ENCODE peak calls at places on chromosome 5, in five cellular contexts. One of them, this sample, is unnamed.

GRCh38 chr5:81393783-81394718 is at the start of gene ACOT12:
- DNase-seq in AG10803: no peak
- DNase-seq in sigmoid colon: peak
- DNase-seq in neural progenitor cell: peak
- DNase-seq in neural crest cell: peak
- DNase-seq in this sample: no peak

GRCh38 chr5:38426986-38427950 is 129.2 kb downstream of the LIFR start:
- DNase-seq in neural crest cell: no peak
- DNase-seq in neural progenitor cell: no peak
- DNase-seq in sigmoid colon: no peak
- DNase-seq in AG10803: no peak
- DNase-seq in this sample: no peak

GRCh38 chr5:149654893-149655505 is 73.7 kb downstream of the ARHGEF37 start:
- DNase-seq in neural progenitor cell: no peak
- DNase-seq in neural crest cell: no peak
- DNase-seq in sigmoid colon: no peak
- DNase-seq in AG10803: no peak
- DNase-seq in this sample: no peak

GRCh38 chr5:33148076-33148501 is 292.7 kb upstream of the TARS1 start:
- DNase-seq in neural progenitor cell: no peak
- DNase-seq in AG10803: peak
- DNase-seq in neural crest cell: no peak
- DNase-seq in sigmoid colon: peak
- DNase-seq in this sample: no peak

GRCh38 chr5:109826426-109826825 is 136.7 kb downstream of the MAN2A1 start:
- DNase-seq in AG10803: no peak
- DNase-seq in sigmoid colon: no peak
- DNase-seq in neural crest cell: no peak
- DNase-seq in neural progenitor cell: no peak
- DNase-seq in this sample: no peak

GRCh38 chr5:83157120-83157519 is 79.8 kb downstream of the XRCC4 start:
- DNase-seq in neural progenitor cell: no peak
- DNase-seq in neural crest cell: no peak
- DNase-seq in AG10803: peak
- DNase-seq in sigmoid colon: no peak
- DNase-seq in this sample: no peak

GRCh38 chr5:124927735-124928134 is 181.3 kb upstream of the ZNF608 start:
- DNase-seq in AG10803: peak
- DNase-seq in neural crest cell: no peak
- DNase-seq in sigmoid colon: no peak
- DNase-seq in neural progenitor cell: no peak
- DNase-seq in this sample: no peak

GRCh38 chr5:181158869-181159268 is 11.5 kb downstream of the OR2V2 start:
- DNase-seq in sigmoid colon: no peak
- DNase-seq in neural crest cell: no peak
- DNase-seq in neural progenitor cell: no peak
- DNase-seq in AG10803: no peak
- DNase-seq in this sample: no peak

GRCh38 chr5:41978686-41979085 is 53.6 kb downstream of the FBXO4 start:
- DNase-seq in neural crest cell: no peak
- DNase-seq in AG10803: peak
- DNase-seq in neural progenitor cell: no peak
- DNase-seq in sigmoid colon: no peak
- DNase-seq in this sample: no peak

GRCh38 chr5:112160652-112161391 is 258.3 kb downstream of the EPB41L4A start:
- DNase-seq in neural progenitor cell: peak
- DNase-seq in sigmoid colon: peak
- DNase-seq in neural crest cell: peak
- DNase-seq in AG10803: peak
- DNase-seq in this sample: peak
- TF ChIP-seq CTCF in neural progenitor cell: peak
- TF ChIP-seq CTCF in sigmoid colon: peak
- TF ChIP-seq CTCF in neural crest cell: peak
- TF ChIP-seq CTCF in AG10803: peak
- TF ChIP-seq CTCF in this sample: peak

GRCh38 chr5:58787982-58788381 is 205.1 kb downstream of the RAB3C start:
- DNase-seq in AG10803: no peak
- DNase-seq in neural progenitor cell: no peak
- DNase-seq in neural crest cell: no peak
- DNase-seq in sigmoid colon: no peak
- DNase-seq in this sample: no peak

GRCh38 chr5:58786035-58786434 is 203.2 kb downstream of the RAB3C start:
- DNase-seq in AG10803: no peak
- DNase-seq in sigmoid colon: no peak
- DNase-seq in neural progenitor cell: no peak
- DNase-seq in neural crest cell: no peak
- DNase-seq in this sample: no peak

GRCh38 chr5:58786904-58787303 is 204.0 kb downstream of the RAB3C start:
- DNase-seq in neural crest cell: no peak
- DNase-seq in sigmoid colon: no peak
- DNase-seq in AG10803: no peak
- DNase-seq in neural progenitor cell: no peak
- DNase-seq in this sample: no peak
- TF ChIP-seq CTCF in neural crest cell: no peak
- TF ChIP-seq CTCF in sigmoid colon: no peak
- TF ChIP-seq CTCF in AG10803: no peak
- TF ChIP-seq CTCF in neural progenitor cell: no peak
- TF ChIP-seq CTCF in this sample: no peak

GRCh38 chr5:43631182-43631910 is 28.4 kb downstream of the NNT start:
- DNase-seq in AG10803: peak
- DNase-seq in sigmoid colon: peak
- DNase-seq in neural progenitor cell: peak
- DNase-seq in neural crest cell: peak
- DNase-seq in this sample: peak

GRCh38 chr5:43623048-43623447 is 20.1 kb downstream of the NNT start:
- DNase-seq in sigmoid colon: no peak
- DNase-seq in neural crest cell: no peak
- DNase-seq in neural progenitor cell: no peak
- DNase-seq in AG10803: no peak
- DNase-seq in this sample: no peak

GRCh38 chr5:43627028-43627427 is 24.0 kb downstream of the NNT start:
- DNase-seq in neural crest cell: peak
- DNase-seq in AG10803: peak
- DNase-seq in sigmoid colon: no peak
- DNase-seq in neural progenitor cell: peak
- DNase-seq in this sample: no peak
- TF ChIP-seq CTCF in neural crest cell: peak
- TF ChIP-seq CTCF in AG10803: peak
- TF ChIP-seq CTCF in sigmoid colon: peak
- TF ChIP-seq CTCF in neural progenitor cell: peak
- TF ChIP-seq CTCF in this sample: no peak

GRCh38 chr5:35938518-35939227 is at the start of gene CAPSL:
- DNase-seq in AG10803: peak
- DNase-seq in neural crest cell: peak
- DNase-seq in sigmoid colon: peak
- DNase-seq in neural progenitor cell: peak
- DNase-seq in this sample: no peak

DNA sequence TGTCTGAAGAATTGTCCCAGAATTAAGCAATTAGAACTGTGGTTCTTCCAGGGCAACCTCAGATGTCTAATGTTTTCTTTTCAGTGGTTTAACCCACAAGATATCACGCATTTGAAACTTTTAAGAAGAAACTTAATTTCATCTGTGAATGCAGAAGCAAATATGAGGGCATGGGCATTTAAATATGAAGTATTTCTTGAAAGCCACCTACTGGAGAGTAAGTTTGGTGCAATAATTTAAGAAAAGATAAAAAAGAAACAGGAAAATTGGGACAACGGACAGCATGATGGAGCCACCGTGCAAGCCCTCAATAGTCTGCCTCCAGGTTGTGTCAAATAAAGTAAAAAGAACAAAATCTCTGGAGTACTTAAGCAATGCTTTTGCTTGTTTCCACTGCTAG is 1.2 kb upstream of the CAPSL start:
- DNase-seq in AG10803: no peak
- DNase-seq in neural progenitor cell: no peak
- DNase-seq in neural crest cell: no peak
- DNase-seq in sigmoid colon: no peak
- DNase-seq in this sample: no peak
- TF ChIP-seq CTCF in AG10803: peak
- TF ChIP-seq CTCF in neural progenitor cell: peak
- TF ChIP-seq CTCF in neural crest cell: peak
- TF ChIP-seq CTCF in sigmoid colon: no peak
- TF ChIP-seq CTCF in this sample: no peak

DNA sequence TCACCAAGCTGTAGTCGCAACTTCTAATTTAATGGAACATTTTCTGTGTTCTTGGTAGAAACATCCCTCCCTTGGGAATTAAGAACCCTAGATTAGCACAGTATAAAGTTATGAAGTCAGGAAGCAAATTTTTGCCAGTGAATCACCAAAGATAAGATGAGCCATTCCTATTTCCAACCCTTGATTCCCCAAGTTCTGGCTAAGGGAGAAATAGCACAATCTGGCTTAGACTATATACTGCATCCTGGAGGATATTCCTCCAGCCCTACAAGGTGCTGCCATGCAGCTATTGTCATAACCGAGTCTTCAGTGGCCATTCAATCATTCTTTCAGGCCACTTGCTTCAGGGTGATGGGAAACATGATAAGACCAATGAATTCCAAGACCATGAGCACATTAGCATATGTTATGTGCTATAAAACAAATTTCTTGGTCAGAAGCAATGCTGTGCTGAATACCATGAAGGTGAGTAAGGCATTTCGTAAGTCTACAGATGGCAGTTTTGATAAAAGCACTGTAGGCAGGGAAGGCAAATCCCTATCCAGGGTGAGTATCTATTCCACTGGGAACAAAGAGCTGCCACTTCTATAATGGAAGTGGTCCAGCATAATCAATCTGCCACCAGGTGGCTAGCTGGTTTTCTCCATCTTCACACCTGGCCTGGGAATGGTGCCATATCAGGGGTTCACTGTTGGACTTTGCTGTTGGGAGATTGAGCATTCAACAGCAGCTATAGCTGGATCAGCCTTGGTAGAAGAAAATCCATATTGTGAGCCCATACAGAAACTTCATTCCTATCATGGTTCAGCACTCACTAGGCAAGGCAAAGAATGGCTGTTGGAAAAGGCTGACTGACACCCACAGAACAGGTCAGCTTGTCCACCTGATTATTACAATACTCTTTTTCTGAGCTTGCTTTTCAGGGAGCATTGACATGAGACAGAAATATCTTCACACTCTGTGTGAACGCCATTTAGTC is 19.6 kb upstream of the ARL15 start:
- DNase-seq in AG10803: peak
- DNase-seq in neural progenitor cell: no peak
- DNase-seq in neural crest cell: no peak
- DNase-seq in sigmoid colon: no peak
- DNase-seq in this sample: no peak
- TF ChIP-seq CTCF in AG10803: no peak
- TF ChIP-seq CTCF in neural progenitor cell: no peak
- TF ChIP-seq CTCF in neural crest cell: no peak
- TF ChIP-seq CTCF in sigmoid colon: no peak
- TF ChIP-seq CTCF in this sample: no peak

GRCh38 chr5:142011572-142012185 is 1.1 kb downstream of the GNPDA1 start:
- DNase-seq in AG10803: no peak
- DNase-seq in neural progenitor cell: no peak
- DNase-seq in neural crest cell: no peak
- DNase-seq in sigmoid colon: no peak
- DNase-seq in this sample: no peak

GRCh38 chr5:142013734-142014495 is 1.1 kb upstream of the GNPDA1 start:
- DNase-seq in neural progenitor cell: no peak
- DNase-seq in AG10803: peak
- DNase-seq in neural crest cell: no peak
- DNase-seq in sigmoid colon: peak
- DNase-seq in this sample: no peak

GRCh38 chr5:142012792-142013388 is at the start of gene GNPDA1:
- DNase-seq in sigmoid colon: peak
- DNase-seq in neural progenitor cell: peak
- DNase-seq in neural crest cell: peak
- DNase-seq in AG10803: peak
- DNase-seq in this sample: peak

GRCh38 chr5:142009886-142010285 is 2.9 kb downstream of the GNPDA1 start:
- DNase-seq in sigmoid colon: no peak
- DNase-seq in neural crest cell: no peak
- DNase-seq in AG10803: no peak
- DNase-seq in neural progenitor cell: no peak
- DNase-seq in this sample: no peak

GRCh38 chr5:142012186-142012785 is 541 bp downstream of the GNPDA1 start:
- DNase-seq in neural progenitor cell: peak
- DNase-seq in AG10803: peak
- DNase-seq in neural crest cell: peak
- DNase-seq in sigmoid colon: peak
- DNase-seq in this sample: no peak
- TF ChIP-seq CTCF in neural progenitor cell: peak
- TF ChIP-seq CTCF in AG10803: peak
- TF ChIP-seq CTCF in neural crest cell: peak
- TF ChIP-seq CTCF in sigmoid colon: peak
- TF ChIP-seq CTCF in this sample: peak

GRCh38 chr5:94849821-94850736 is 231.6 kb downstream of the SLF1 start:
- DNase-seq in neural progenitor cell: peak
- DNase-seq in AG10803: peak
- DNase-seq in sigmoid colon: no peak
- DNase-seq in neural crest cell: no peak
- DNase-seq in this sample: no peak
- TF ChIP-seq CTCF in neural progenitor cell: peak
- TF ChIP-seq CTCF in AG10803: peak
- TF ChIP-seq CTCF in sigmoid colon: no peak
- TF ChIP-seq CTCF in neural crest cell: peak
- TF ChIP-seq CTCF in this sample: peak

GRCh38 chr5:10262995-10263394 is 12.9 kb downstream of the CCT5 start:
- DNase-seq in neural progenitor cell: no peak
- DNase-seq in AG10803: no peak
- DNase-seq in neural crest cell: no peak
- DNase-seq in sigmoid colon: no peak
- DNase-seq in this sample: no peak

GRCh38 chr5:10257870-10258269 is 7.8 kb downstream of the CCT5 start:
- DNase-seq in neural crest cell: no peak
- DNase-seq in sigmoid colon: no peak
- DNase-seq in neural progenitor cell: no peak
- DNase-seq in AG10803: no peak
- DNase-seq in this sample: no peak

GRCh38 chr5:10259916-10260315 is 9.8 kb downstream of the CCT5 start:
- DNase-seq in neural crest cell: no peak
- DNase-seq in sigmoid colon: no peak
- DNase-seq in AG10803: no peak
- DNase-seq in neural progenitor cell: no peak
- DNase-seq in this sample: no peak

GRCh38 chr5:10262121-10262774 is 12.2 kb downstream of the CCT5 start:
- DNase-seq in sigmoid colon: no peak
- DNase-seq in neural crest cell: no peak
- DNase-seq in neural progenitor cell: no peak
- DNase-seq in AG10803: no peak
- DNase-seq in this sample: no peak

GRCh38 chr5:10261065-10261464 is 11.0 kb downstream of the CCT5 start:
- DNase-seq in sigmoid colon: no peak
- DNase-seq in AG10803: no peak
- DNase-seq in neural crest cell: no peak
- DNase-seq in neural progenitor cell: no peak
- DNase-seq in this sample: no peak
- TF ChIP-seq CTCF in sigmoid colon: no peak
- TF ChIP-seq CTCF in AG10803: no peak
- TF ChIP-seq CTCF in neural crest cell: no peak
- TF ChIP-seq CTCF in neural progenitor cell: no peak
- TF ChIP-seq CTCF in this sample: no peak

This sample was measured in natural killer cell.